ENCODE peak calls at places on chromosome 4, in five cellular contexts. Y, Z, C, L and G are unnamed samples.

GRCh38 chr4:147799986-147800555 is 68.2 kb downstream of the ARHGAP10 start:
- DNase-seq in Y (peak), Z (peak), C (no peak), L (peak), G (peak)

GRCh38 chr4:100738388-100739165 is 220.8 kb upstream of the EMCN start:
- DNase-seq in Y (no peak), Z (peak), C (no peak), L (no peak), G (no peak)

GRCh38 chr4:46404961-46405360 is 15.0 kb upstream of the GABRA2 start:
- DNase-seq in Y (no peak), Z (no peak), C (no peak), L (no peak), G (no peak)

GRCh38 chr4:9608300-9608699 is 164.1 kb downstream of the DEFB131A start:
- DNase-seq in Y (no peak), Z (peak), C (no peak), L (peak), G (no peak)

GRCh38 chr4:81030617-81031388 is at the start of gene BMP3:
- DNase-seq in Y (no peak), Z (peak), C (no peak), L (peak), G (no peak)

GRCh38 chr4:143391895-143392294 is 55.2 kb downstream of the GAB1 start:
- DNase-seq in Y (no peak), Z (no peak), C (no peak), L (no peak), G (no peak)

GRCh38 chr4:88439161-88439760 is 17.7 kb upstream of the HERC5 start:
- DNase-seq in Y (no peak), Z (no peak), C (no peak), L (no peak), G (no peak)

GRCh38 chr4:15755321-15755750 is 22.8 kb upstream of the CD38 start:
- DNase-seq in Y (no peak), Z (no peak), C (no peak), L (peak), G (no peak)

GRCh38 chr4:100008048-100008447 is 58.0 kb upstream of the H2AZ1 start:
- DNase-seq in Y (no peak), Z (no peak), C (no peak), L (no peak), G (no peak)

GRCh38 chr4:1002131-1002630 is 9.0 kb upstream of the SLC26A1 start:
- DNase-seq in Y (no peak), Z (no peak), C (no peak), L (no peak), G (no peak)

GRCh38 chr4:95248713-95249401 is 299.9 kb downstream of the UNC5C start:
- DNase-seq in Y (no peak), Z (no peak), C (no peak), L (peak), G (no peak)

GRCh38 chr4:118076958-118077766 is 42.9 kb downstream of the NDST3 start:
- DNase-seq in Y (no peak), Z (no peak), C (no peak), L (peak), G (peak)

GRCh38 chr4:177380730-177381287 is 61.4 kb downstream of the AGA start:
- DNase-seq in Y (no peak), Z (no peak), C (no peak), L (peak), G (no peak)

GRCh38 chr4:108342325-108342986 is 173.7 kb upstream of the LEF1 start:
- DNase-seq in Y (no peak), Z (no peak), C (no peak), L (peak), G (no peak)

GRCh38 chr4:85762204-85762884 is 287.4 kb downstream of the ARHGAP24 start:
- DNase-seq in Y (no peak), Z (no peak), C (no peak), L (no peak), G (no peak)

GRCh38 chr4:147772459-147772969 is 40.6 kb downstream of the ARHGAP10 start:
- DNase-seq in Y (no peak), Z (no peak), C (no peak), L (no peak), G (no peak)

GRCh38 chr4:53706422-53707032 is 115.2 kb upstream of the LNX1 start:
- DNase-seq in Y (no peak), Z (peak), C (no peak), L (no peak), G (peak)

GRCh38 chr4:41678086-41678485 is 70.4 kb downstream of the PHOX2B start:
- DNase-seq in Y (no peak), Z (no peak), C (no peak), L (no peak), G (no peak)

GRCh38 chr4:101355767-101356702 is 8.7 kb upstream of the PPP3CA start:
- DNase-seq in Y (no peak), Z (no peak), C (no peak), L (no peak), G (no peak)

GRCh38 chr4:52212751-52213150 is 161.6 kb downstream of the SPATA18 start:
- DNase-seq in Y (no peak), Z (no peak), C (no peak), L (no peak), G (no peak)

GRCh38 chr4:19402666-19403065 is 849.0 kb upstream of the SLIT2 start:
- DNase-seq in Y (no peak), Z (no peak), C (no peak), L (no peak), G (no peak)

GRCh38 chr4:77636902-77637301 is 31.3 kb downstream of the CXCL13 start:
- DNase-seq in Y (no peak), Z (no peak), C (no peak), L (peak), G (no peak)

GRCh38 chr4:137541181-137541580 is 8.9 kb upstream of the PCDH18 start:
- DNase-seq in Y (no peak), Z (no peak), C (no peak), L (no peak), G (no peak)

GRCh38 chr4:138367942-138368341 is 125.8 kb upstream of the SLC7A11 start:
- DNase-seq in Y (no peak), Z (no peak), C (no peak), L (no peak), G (no peak)

GRCh38 chr4:142840516-142841123 is 5.5 kb downstream of the INPP4B start:
- DNase-seq in Y (no peak), Z (no peak), C (no peak), L (peak), G (no peak)

GRCh38 chr4:34148322-34148908 is 2095.9 kb downstream of the ARAP2 start:
- DNase-seq in Y (no peak), Z (no peak), C (no peak), L (no peak), G (no peak)

GRCh38 chr4:7964459-7964858 is 24.8 kb upstream of the AFAP1 start:
- DNase-seq in Y (no peak), Z (no peak), C (no peak), L (peak), G (no peak)

GRCh38 chr4:7964890-7965662 is 25.4 kb upstream of the AFAP1 start:
- DNase-seq in Y (no peak), Z (no peak), C (no peak), L (peak), G (no peak)

GRCh38 chr4:7962609-7963508 is 23.2 kb upstream of the AFAP1 start:
- DNase-seq in Y (no peak), Z (no peak), C (no peak), L (no peak), G (no peak)

GRCh38 chr4:7960790-7961655 is 21.4 kb upstream of the AFAP1 start:
- DNase-seq in Y (no peak), Z (no peak), C (no peak), L (peak), G (peak)

DNA sequence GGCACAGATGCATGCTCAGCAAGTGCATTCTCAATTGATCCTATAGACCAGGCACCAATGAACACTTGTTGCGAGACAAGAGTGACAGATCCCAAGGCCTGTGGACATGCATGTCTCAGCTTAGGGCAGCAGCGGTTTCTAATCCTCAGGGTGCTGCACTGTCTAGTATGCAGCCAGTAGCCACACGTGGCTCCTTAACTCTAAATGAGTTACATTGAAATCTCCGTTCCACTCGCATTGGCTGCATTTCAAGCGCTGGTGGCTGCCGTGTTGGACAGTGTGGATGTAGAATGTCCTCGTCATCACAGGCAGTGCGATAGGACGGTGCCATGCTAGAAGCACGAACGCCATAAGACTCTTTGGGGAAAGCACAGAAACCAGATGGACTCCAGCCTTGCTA is 24.0 kb upstream of the AFAP1 start:
- DNase-seq in Y (no peak), Z (no peak), C (no peak), L (no peak), G (no peak)
- TF ChIP-seq CTCF in Y (no peak), Z (no peak), C (no peak), L (no peak), G (no peak)

GRCh38 chr4:32826169-32826568 is 2106.0 kb downstream of the PCDH7 start:
- DNase-seq in Y (no peak), Z (no peak), C (no peak), L (no peak), G (no peak)
- TF ChIP-seq CTCF in Y (no peak), Z (no peak), C (no peak), L (no peak), G (no peak)

GRCh38 chr4:3856604-3857204 is 90.5 kb downstream of the ADRA2C start:
- DNase-seq in Y (no peak), Z (no peak), C (no peak), L (no peak), G (no peak)

GRCh38 chr4:3858765-3859388 is 92.7 kb downstream of the ADRA2C start:
- DNase-seq in Y (no peak), Z (no peak), C (no peak), L (no peak), G (no peak)

GRCh38 chr4:3857316-3857926 is 91.2 kb downstream of the ADRA2C start:
- DNase-seq in Y (no peak), Z (no peak), C (no peak), L (no peak), G (no peak)

GRCh38 chr4:3859571-3859970 is 93.4 kb downstream of the ADRA2C start:
- DNase-seq in Y (no peak), Z (no peak), C (no peak), L (no peak), G (no peak)

DNA sequence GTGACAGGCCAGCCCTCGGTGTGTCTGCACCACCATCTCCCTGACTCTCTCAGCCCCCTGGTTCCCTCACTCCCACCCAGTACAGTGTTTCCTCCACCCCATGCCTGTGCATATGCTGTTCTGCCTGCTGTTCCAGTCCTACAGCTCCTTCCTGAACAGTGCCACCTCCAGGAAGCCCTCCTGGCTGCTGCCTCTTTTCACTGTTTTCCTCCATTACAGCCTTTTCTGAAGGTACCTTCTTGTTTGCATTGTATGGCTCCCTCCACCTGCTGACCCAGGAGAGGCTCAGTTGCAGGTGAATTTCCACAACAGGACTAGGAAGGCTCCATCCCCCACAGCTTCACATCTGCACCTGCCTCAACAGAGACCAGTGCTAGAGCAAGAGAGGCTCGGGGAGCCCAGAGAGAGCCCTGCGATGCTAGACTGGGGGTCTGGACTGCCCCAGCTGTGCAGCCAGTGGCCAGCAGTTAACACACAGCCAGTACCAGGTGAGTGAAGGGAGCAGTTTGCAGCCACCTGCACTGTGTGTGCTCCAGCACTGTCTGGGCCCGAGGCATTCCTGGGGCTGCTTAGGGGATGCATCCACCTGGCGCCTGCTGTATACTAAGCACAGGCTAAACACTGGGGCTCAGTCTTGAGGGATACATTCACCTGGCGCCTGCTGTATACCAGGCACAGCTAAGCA is 92.0 kb downstream of the ADRA2C start:
- DNase-seq in Y (no peak), Z (no peak), C (no peak), L (no peak), G (no peak)
- TF ChIP-seq CTCF in Y (no peak), Z (no peak), C (no peak), L (no peak), G (no peak)

DNA sequence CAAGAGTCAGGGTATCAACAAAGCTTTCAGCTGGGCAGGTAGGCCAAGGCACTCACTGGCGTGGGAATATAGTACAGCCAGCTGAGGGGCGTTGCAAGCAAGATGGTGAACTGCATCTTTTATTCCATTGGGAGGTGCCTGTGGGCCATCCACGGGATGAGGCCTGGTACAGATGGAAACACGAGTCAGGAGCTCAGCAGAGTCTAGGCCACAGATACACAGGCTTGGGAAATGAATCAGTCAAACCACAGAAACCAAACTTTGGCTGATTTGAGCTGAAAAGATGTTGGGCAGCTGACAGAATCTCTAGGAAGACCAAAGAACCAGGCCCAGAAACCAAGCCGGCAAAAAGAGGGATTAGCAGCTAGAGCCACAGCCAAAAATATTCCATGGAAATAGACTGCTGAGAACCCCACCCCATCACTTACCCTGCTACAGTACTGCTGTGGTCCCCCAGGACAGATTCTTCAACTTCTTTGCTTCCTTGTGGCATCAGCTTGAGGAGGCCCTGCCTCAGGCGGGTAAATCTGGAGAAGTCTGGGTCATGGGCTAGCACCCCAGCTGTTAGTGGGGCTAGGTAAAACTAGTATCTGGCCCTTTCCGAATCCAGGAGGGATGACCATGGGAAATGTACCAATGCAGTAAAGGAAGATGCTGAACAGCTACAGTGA is 75.4 kb downstream of the TMEM131L start:
- DNase-seq in Y (no peak), Z (no peak), C (no peak), L (peak), G (no peak)
- TF ChIP-seq CTCF in Y (no peak), Z (no peak), C (no peak), L (no peak), G (no peak)